ENCODE peak calls at places on chromosomes 11 and 22, in eight cellular contexts. F, I, Z, M, T, E, B and A are unnamed samples.

GRCh38 chr11:68312117-68312779 is at the start of gene LRP5:
- DNase-seq in F (peak), I (no peak), Z (no peak), M (no peak), T (peak), E (no peak), B (no peak), A (no peak)

GRCh38 chr11:24779791-24780190 is 282.9 kb downstream of the LUZP2 start:
- DNase-seq in F (peak), I (no peak), Z (no peak), M (no peak), T (no peak), E (no peak), B (no peak), A (no peak)

GRCh38 chr22:36770116-36770945 is 5.6 kb downstream of the IFT27 start:
- DNase-seq in F (peak), I (peak), Z (no peak), M (no peak), T (no peak), E (no peak), B (no peak), A (no peak)

GRCh38 chr11:62953811-62954210 is 31.0 kb downstream of the SLC22A6 start:
- DNase-seq in F (peak), I (no peak), Z (no peak), M (no peak), T (no peak), E (no peak), B (no peak), A (no peak)

GRCh38 chr22:49569286-49570031 is 258.2 kb downstream of the BRD1 start:
- DNase-seq in F (no peak), I (no peak), Z (no peak), M (no peak), T (no peak), E (no peak), B (no peak), A (no peak)

GRCh38 chr22:38215156-38216038 is 13.6 kb downstream of the MAFF start:
- DNase-seq in F (no peak), I (no peak), Z (no peak), M (no peak), T (no peak), E (no peak), B (no peak), A (no peak)

GRCh38 chr11:69481393-69481844 is at the start of gene LINC01488:
- DNase-seq in F (no peak), I (no peak), Z (no peak), M (no peak), T (no peak), E (no peak), B (no peak), A (no peak)

GRCh38 chr22:39655736-39656285 is 85.3 kb downstream of the CACNA1I start:
- DNase-seq in F (no peak), I (no peak), Z (no peak), M (no peak), T (no peak), E (no peak), B (no peak), A (no peak)

GRCh38 chr11:36702330-36703054 is 104.5 kb upstream of the RAG2 start:
- DNase-seq in F (peak), I (peak), Z (peak), M (no peak), T (peak), E (peak), B (peak), A (peak)

GRCh38 chr11:19849107-19849789 is 136.6 kb downstream of the NAV2 start:
- DNase-seq in F (no peak), I (no peak), Z (no peak), M (no peak), T (no peak), E (no peak), B (peak), A (no peak)

GRCh38 chr11:72607496-72607895 is 66.7 kb downstream of the PDE2A start:
- DNase-seq in F (no peak), I (no peak), Z (no peak), M (no peak), T (no peak), E (no peak), B (no peak), A (no peak)

GRCh38 chr11:72605958-72606357 is 68.3 kb downstream of the PDE2A start:
- DNase-seq in F (peak), I (no peak), Z (no peak), M (no peak), T (no peak), E (no peak), B (no peak), A (no peak)

GRCh38 chr11:72606362-72607100 is 67.7 kb downstream of the PDE2A start:
- DNase-seq in F (peak), I (no peak), Z (no peak), M (no peak), T (no peak), E (no peak), B (no peak), A (no peak)

GRCh38 chr11:72609045-72609444 is 65.2 kb downstream of the PDE2A start:
- DNase-seq in F (peak), I (no peak), Z (no peak), M (no peak), T (no peak), E (no peak), B (no peak), A (no peak)

GRCh38 chr11:72607101-72607468 is 67.1 kb downstream of the PDE2A start:
- DNase-seq in F (no peak), I (no peak), Z (no peak), M (no peak), T (no peak), E (no peak), B (no peak), A (no peak)
- H3K27ac ChIP-seq in F (no peak), I (no peak), Z (no peak), M (no peak), T (no peak), E (no peak), B (no peak), A (no peak)

DNA sequence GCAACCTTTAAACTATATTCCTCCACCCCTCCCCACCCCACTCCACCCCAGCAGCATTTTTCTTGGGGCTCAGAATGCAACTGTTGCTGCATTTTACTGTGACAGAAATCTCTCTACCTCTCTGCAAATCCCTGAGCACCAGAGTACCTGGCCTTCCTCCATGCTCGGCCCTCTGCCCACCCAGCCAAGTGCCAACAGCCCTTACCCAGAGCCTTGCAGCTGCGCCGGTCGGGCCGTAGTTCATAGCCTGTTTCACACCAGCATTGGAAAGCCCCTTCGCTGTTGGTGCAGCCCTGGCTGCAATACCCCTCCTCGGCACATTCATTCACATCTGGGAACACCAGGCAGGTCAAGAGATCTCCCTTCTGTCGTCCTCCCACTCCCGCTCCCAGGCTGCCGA is 23.4 kb downstream of the LRP4 start:
- DNase-seq in F (no peak), I (no peak), Z (no peak), M (no peak), T (no peak), E (no peak), B (no peak), A (no peak)
- H3K27ac ChIP-seq in F (no peak), I (no peak), Z (no peak), M (no peak), T (no peak), E (no peak), B (no peak), A (no peak)

GRCh38 chr11:64999478-64999877 is 2.7 kb upstream of the BATF2 start:
- DNase-seq in F (no peak), I (no peak), Z (no peak), M (no peak), T (no peak), E (no peak), B (no peak), A (no peak)
- H3K27ac ChIP-seq in F (no peak), I (no peak), Z (no peak), M (no peak), T (peak), E (no peak), B (no peak), A (no peak)

DNA sequence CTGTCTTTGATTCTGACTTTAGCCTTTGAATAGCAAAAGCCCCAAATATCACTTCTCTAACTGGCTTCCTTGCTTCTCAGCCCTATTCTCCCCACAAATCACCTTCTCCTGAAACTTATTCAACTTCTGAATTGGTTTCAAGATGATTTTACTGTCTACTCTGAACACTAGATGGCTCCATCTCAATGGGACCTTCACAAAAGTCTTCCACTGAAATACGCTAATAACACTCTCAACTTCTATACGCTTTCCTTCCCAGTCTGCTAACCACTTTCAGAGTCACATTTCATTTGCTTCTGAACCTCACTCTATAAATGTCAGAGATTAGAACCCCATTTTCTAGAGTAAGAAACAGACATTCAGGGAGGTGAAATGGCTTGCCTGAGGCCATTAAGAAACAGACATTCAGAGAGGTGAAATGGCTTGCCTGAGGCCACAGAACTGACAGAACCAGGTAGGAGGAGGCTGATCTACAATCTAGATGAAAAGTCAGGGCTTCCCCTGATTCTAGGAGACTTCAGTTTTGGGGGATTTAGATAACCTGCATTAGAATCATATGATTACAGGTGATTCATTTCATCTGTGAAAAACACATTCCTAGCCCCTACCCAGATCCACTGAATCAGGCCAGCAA is 20.6 kb downstream of the MORC2 start:
- DNase-seq in F (peak), I (peak), Z (peak), M (no peak), T (peak), E (peak), B (peak), A (no peak)
- H3K27ac ChIP-seq in F (no peak), I (peak), Z (peak), M (no peak), T (no peak), E (peak), B (no peak), A (peak)